ENCODE peak calls at places on chromosomes 5 and 9, in seven cellular contexts. E is AG10803, W is fibroblast of pulmonary artery, V is fibroblast of mammary gland, G is right lobe of liver, T is dorsolateral prefrontal cortex, A is suprapubic skin. J is an unnamed sample.

GRCh38 chr5:154302181-154302580 is 111.6 kb downstream of the GALNT10 start:
- DNase-seq in E (no peak), W (peak; percentile 29), V (no peak), G (no peak), T (peak; percentile 29), A (no peak), J (no peak)

GRCh38 chr5:19928556-19929421 is 59.2 kb downstream of the CDH18 start:
- DNase-seq in E (peak; percentile 50), W (peak; percentile 81), V (peak; percentile 93), G (no peak), T (no peak), A (no peak), J (no peak)

GRCh38 chr5:39579750-39580149 is 155.0 kb upstream of the DAB2 start:
- DNase-seq in E (no peak), W (no peak), V (no peak), G (no peak), T (no peak), A (no peak), J (no peak)

GRCh38 chr9:19495186-19496028 is 86.6 kb downstream of the ACER2 start:
- DNase-seq in E (no peak), W (no peak), V (no peak), G (no peak), T (no peak), A (no peak), J (no peak)

GRCh38 chr9:130128251-130128650 is 44.0 kb upstream of the NCS1 start:
- DNase-seq in E (no peak), W (no peak), V (no peak), G (no peak), T (no peak), A (no peak), J (peak; percentile 85)

GRCh38 chr5:77849308-77849900 is 73.3 kb upstream of the TBCA start:
- DNase-seq in E (no peak), W (no peak), V (no peak), G (no peak), T (no peak), A (no peak), J (no peak)

GRCh38 chr5:37667846-37668245 is 172.0 kb downstream of the GDNF start:
- DNase-seq in E (no peak), W (no peak), V (no peak), G (no peak), T (no peak), A (no peak), J (no peak)

GRCh38 chr5:160165137-160166068 is 46.2 kb upstream of the PWWP2A start:
- DNase-seq in E (peak; percentile 99), W (peak; percentile 98), V (peak; percentile 100), G (peak; percentile 65), T (peak; percentile 84), A (peak; percentile 88), J (peak; percentile 75)

GRCh38 chr9:116421006-116421538 is 266.0 kb upstream of the TRIM32 start:
- DNase-seq in E (peak; percentile 46), W (peak; percentile 46), V (peak; percentile 81), G (no peak), T (no peak), A (no peak), J (no peak)

GRCh38 chr9:82438581-82438980 is 450.0 kb downstream of the SPATA31D1 start:
- DNase-seq in E (no peak), W (no peak), V (no peak), G (no peak), T (no peak), A (no peak), J (no peak)

GRCh38 chr9:122036988-122037387 is 56.1 kb downstream of the TTLL11 start:
- DNase-seq in E (peak; percentile 66), W (peak; percentile 39), V (peak; percentile 54), G (no peak), T (no peak), A (no peak), J (no peak)

GRCh38 chr5:68460147-68460760 is 244.7 kb downstream of the PIK3R1 start:
- DNase-seq in E (peak; percentile 71), W (peak; percentile 82), V (peak; percentile 79), G (no peak), T (no peak), A (no peak), J (no peak)

GRCh38 chr5:100758306-100758705 is 144.8 kb downstream of the ST8SIA4 start:
- DNase-seq in E (no peak), W (no peak), V (no peak), G (no peak), T (no peak), A (no peak), J (no peak)

GRCh38 chr9:117414220-117414905 is 494 bp downstream of the ASTN2 start:
- DNase-seq in E (peak; percentile 14), W (peak; percentile 7), V (peak; percentile 1), G (peak; percentile 58), T (peak; percentile 33), A (no peak), J (no peak)

GRCh38 chr9:90772381-90772780 is 29.2 kb upstream of the SYK start:
- DNase-seq in E (no peak), W (no peak), V (no peak), G (no peak), T (no peak), A (no peak), J (no peak)

GRCh38 chr5:12934722-12935121 is 1009.8 kb downstream of the DNAH5 start:
- DNase-seq in E (no peak), W (no peak), V (no peak), G (no peak), T (no peak), A (no peak), J (no peak)

GRCh38 chr5:139654464-139654863 is 6.3 kb downstream of the CXXC5 start:
- DNase-seq in E (no peak), W (no peak), V (no peak), G (no peak), T (no peak), A (no peak), J (no peak)

GRCh38 chr5:139653616-139654015 is 5.5 kb downstream of the CXXC5 start:
- DNase-seq in E (no peak), W (no peak), V (no peak), G (no peak), T (no peak), A (no peak), J (no peak)

GRCh38 chr5:139651863-139652787 is 4.0 kb downstream of the CXXC5 start:
- DNase-seq in E (peak; percentile 84), W (peak; percentile 69), V (peak; percentile 96), G (peak; percentile 77), T (peak; percentile 88), A (no peak), J (peak; percentile 93)

GRCh38 chr5:139651502-139651862 is 3.3 kb downstream of the CXXC5 start:
- DNase-seq in E (no peak), W (no peak), V (peak; percentile 46), G (peak; percentile 25), T (no peak), A (peak; percentile 60), J (peak; percentile 54)

DNA sequence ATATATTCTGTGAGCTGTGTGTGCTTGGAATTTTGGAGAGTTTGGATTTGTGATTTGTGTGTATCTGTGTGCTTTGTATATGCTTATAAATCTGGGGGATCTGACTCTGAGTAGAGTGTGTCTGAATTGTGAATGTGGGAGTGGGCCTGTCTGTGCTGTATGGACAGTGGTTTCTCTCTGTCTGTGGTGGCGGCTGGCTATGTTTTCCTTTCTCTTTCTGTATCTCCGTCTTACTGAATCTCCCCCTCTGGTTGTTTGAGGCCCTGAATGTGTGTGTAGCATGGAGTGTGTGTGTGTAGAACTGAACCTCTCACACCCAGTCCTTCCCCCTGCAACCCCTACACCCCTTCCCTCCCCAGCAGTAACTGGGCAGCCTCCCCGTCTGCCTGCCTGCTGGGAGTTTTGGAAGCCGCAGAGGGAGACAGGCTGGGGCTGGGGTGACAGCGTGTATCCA is 4.7 kb downstream of the CXXC5 start:
- DNase-seq in E (no peak), W (no peak), V (peak; percentile 26), G (peak; percentile 10), T (no peak), A (no peak), J (no peak)
- H3K4me3 ChIP-seq in E (peak overlapping the region; percentile 85), W (no peak overlapping the region), V (peak overlapping the region; percentile 5), G (no peak overlapping the region), T (peak overlapping the region; percentile 95), A (peak overlapping the region; percentile 16), J (no peak overlapping the region)

DNA sequence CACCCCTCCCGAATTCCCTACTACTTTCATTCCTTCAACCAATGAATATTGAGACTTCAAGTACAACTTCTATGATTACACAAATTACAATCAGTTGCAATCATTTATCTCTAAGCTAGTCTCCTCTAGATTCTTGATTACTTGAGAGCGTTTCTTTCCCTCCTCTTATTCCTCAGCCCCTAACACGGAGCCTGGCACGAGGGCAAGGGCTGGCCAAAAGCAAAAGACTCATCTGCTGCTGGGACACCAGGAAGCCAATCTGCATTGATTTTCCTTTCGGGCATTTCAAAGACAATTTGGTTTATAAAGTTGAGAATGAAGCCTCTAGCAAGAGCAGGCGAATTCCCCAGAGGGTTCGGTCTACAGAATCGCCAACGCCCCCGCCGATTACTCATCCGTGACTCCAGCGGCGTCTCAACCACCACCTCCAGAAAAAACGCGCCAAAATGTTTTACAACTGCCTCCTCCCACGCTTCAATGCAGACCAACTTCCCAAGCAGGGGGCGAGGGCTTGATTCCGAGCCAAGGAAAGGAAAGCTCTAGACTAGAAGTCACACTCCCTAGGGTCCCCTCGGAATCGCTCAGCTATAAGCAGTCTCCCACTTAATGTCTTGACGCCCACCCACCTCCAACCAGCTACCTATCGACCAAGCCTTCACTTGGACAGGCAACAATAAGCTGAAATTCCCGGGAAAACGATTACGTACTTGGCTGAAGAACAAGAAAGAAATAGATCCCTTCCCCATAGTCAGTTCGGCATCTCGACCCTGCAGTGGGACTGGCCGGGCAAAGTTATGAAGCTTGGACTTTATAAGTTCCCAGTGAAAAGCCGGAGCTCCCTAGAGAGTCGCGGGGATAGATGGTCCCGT is 1.4 kb downstream of the PCSK1 start:
- DNase-seq in E (peak; percentile 44), W (peak; percentile 36), V (peak; percentile 95), G (no peak), T (no peak), A (no peak), J (no peak)
- H3K4me3 ChIP-seq in E (peak overlapping the region; percentile 21), W (no peak overlapping the region), V (peak overlapping the region; percentile 30), G (no peak overlapping the region), T (peak overlapping the region; percentile 58), A (peak overlapping the region; percentile 28), J (no peak overlapping the region)

GRCh38 chr9:135550344-135550918 is 4.5 kb downstream of the OBP2A start:
- DNase-seq in E (no peak), W (no peak), V (no peak), G (no peak), T (no peak), A (no peak), J (no peak)
- H3K4me3 ChIP-seq in E (no peak overlapping the region), W (no peak overlapping the region), V (no peak overlapping the region), G (no peak overlapping the region), T (no peak overlapping the region), A (no peak overlapping the region), J (no peak overlapping the region)

GRCh38 chr9:136346157-136346481 is 17.4 kb downstream of the DNLZ start:
- DNase-seq in E (no peak), W (no peak), V (no peak), G (no peak), T (no peak), A (no peak), J (no peak)

GRCh38 chr9:136343121-136343883 is 16.0 kb downstream of the GPSM1 start:
- DNase-seq in E (no peak), W (no peak), V (no peak), G (no peak), T (no peak), A (no peak), J (peak; percentile 87)

GRCh38 chr9:136345281-136346156 is 18.0 kb downstream of the DNLZ start:
- DNase-seq in E (peak; percentile 52), W (peak; percentile 40), V (peak; percentile 49), G (peak; percentile 76), T (peak; percentile 75), A (no peak), J (peak; percentile 85)

GRCh38 chr9:136343884-136344269 is 16.5 kb downstream of the GPSM1 start:
- DNase-seq in E (no peak), W (no peak), V (no peak), G (no peak), T (no peak), A (no peak), J (no peak)

GRCh38 chr9:136344544-136345280 is 17.4 kb downstream of the GPSM1 start:
- DNase-seq in E (no peak), W (no peak), V (no peak), G (no peak), T (no peak), A (no peak), J (no peak)
- H3K4me3 ChIP-seq in E (no peak overlapping the region), W (no peak overlapping the region), V (no peak overlapping the region), G (no peak overlapping the region), T (no peak overlapping the region), A (peak overlapping the region; percentile 21), J (no peak overlapping the region)